ENCODE peak calls at places on chromosomes 4 and X, in four cellular contexts. G, M, S and E are unnamed samples.

GRCh38 chrX:113384628-113385027 is 544.0 kb upstream of the AMOT start:
- DNase-seq in M (no peak), G (no peak), S (no peak), E (no peak)

GRCh38 chr4:6198278-6198677 is 2.1 kb downstream of the JAKMIP1 start:
- DNase-seq in M (no peak), S (no peak), G (no peak), E (no peak)

GRCh38 chr4:153114771-153115321 is 89.4 kb upstream of the TRIM2 start:
- DNase-seq in M (peak; percentile 69), S (no peak), G (no peak), E (no peak)

GRCh38 chr4:23894021-23894420 is 4.2 kb upstream of the PPARGC1A start:
- DNase-seq in S (no peak), G (no peak), M (no peak), E (no peak)

GRCh38 chr4:173057442-173057841 is 111.2 kb upstream of the GALNT7 start:
- DNase-seq in M (no peak), G (no peak), S (no peak), E (no peak)

GRCh38 chr4:153061971-153062370 is 125.8 kb downstream of the FHDC1 start:
- DNase-seq in M (no peak), G (no peak), S (no peak), E (no peak)

GRCh38 chr4:98433608-98434198 is 172.5 kb downstream of the RAP1GDS1 start:
- DNase-seq in G (no peak), S (no peak), M (no peak), E (no peak)

GRCh38 chr4:173547889-173548288 is 17.9 kb upstream of the HAND2 start:
- DNase-seq in M (no peak), G (no peak), S (no peak), E (no peak)

GRCh38 chr4:38819569-38819968 is 15.0 kb upstream of the TLR1 start:
- DNase-seq in S (no peak), G (no peak), M (no peak), E (no peak)

GRCh38 chr4:13537011-13537831 is 7.1 kb downstream of the NKX3-2 start:
- DNase-seq in M (no peak), G (peak; percentile 3), S (no peak), E (no peak)

GRCh38 chr4:1009647-1010521 is 1.5 kb upstream of the FGFRL1 start:
- DNase-seq in S (no peak), M (no peak), G (peak; percentile 79), E (no peak)

DNA sequence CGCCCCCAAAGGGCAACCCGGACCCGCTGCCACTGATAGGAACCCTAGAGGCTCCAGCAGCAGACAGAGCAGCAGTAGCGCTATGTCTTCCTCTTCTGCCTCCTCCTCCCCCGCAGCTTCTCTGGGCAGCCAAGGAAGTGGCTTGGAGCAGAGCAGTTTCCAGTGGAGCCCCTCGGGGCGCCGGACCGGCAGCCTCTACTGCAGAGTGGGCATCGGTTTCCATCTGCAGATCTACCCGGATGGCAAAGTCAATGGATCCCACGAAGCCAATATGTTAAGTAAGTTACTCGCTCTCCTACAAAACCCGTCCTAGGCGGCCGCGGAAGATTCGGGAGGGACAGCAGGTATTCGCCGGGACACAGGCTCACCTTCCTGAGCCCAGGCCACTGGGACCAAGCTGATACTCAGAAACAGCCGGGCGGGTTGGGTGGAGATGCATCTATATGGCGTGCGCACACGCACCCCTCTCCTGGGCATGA is 477 bp downstream of the FGF5 start:
- DNase-seq in M (no peak), S (no peak), G (peak; percentile 31), E (no peak)
- TF ChIP-seq ZNF274 in M (no peak), S (no peak), G (no peak), E (no peak)

DNA sequence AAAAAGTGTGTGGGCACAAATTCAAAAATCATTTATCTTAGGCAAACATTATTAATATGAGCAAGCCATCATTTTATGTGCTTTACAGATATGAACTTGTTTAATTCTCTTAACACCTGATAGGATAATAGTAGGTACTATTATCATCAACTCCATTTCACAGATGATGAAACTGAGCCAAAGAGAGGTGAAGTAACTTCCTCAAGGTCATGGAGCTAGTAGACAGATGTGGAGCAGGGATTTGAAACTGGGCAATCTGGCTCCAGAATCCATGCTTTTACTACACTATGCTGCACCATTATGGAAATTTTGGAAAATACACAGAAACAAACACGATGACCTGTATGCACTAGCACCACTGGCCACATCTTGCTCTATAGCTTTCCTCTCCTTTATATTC is 1.0 kb upstream of the PIN4 start:
- DNase-seq in M (no peak), G (no peak), S (no peak), E (no peak)
- H3K9ac ChIP-seq in M (peak overlapping the region; percentile 77), G (no peak overlapping the region), S (no peak overlapping the region), E (peak overlapping the region; percentile 59)

DNA sequence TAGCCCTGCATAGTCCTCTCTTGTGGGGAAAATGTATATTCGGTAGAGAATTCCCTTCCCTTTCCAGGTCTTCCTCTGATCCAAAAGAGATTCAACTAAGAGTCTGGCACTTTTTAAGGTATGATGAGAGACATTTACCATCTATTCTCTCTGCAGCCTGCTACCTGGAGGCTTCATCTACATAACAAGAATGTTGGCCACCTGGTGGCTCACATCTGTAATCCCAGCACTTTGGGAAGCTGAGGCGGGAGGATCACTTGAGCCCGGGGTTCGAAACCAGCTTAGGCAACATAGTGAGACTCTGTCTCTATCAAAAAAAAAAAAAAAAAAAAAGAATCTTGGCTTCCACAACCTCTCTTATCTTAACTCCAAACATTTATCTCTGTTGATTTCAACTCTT is 40.4 kb upstream of the NOCT start:
- DNase-seq in S (no peak), M (no peak), G (no peak), E (peak; percentile 13)
- TF ChIP-seq YY1 in S (no peak), M (no peak), G (no peak), E (no peak)

GRCh38 chr4:31793907-31794306 is 1073.7 kb downstream of the PCDH7 start:
- DNase-seq in S (no peak), M (no peak), G (no peak), E (no peak)
- TF ChIP-seq ZNF274 in S (no peak), M (no peak), G (no peak), E (no peak)

DNA sequence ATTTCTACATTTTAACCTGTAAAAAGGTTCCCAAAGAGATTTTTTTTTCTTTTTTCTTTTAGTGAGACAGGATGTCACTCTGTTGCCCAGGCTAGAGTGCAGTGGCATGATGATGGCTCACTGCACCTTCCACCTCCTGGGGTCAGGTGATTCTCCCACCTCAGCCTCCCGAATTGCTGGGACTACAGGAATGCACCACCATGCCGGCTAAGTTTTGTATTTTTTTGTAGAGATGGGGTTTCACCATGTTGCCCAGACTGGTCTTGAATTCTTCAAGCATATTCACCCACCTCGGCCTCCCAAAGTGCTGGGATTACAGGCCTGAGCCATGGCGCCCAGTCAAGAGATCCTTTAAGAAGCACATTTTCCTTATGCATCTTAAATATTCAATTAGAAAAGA is 12.6 kb downstream of the RHOH start:
- DNase-seq in G (no peak), S (no peak), M (no peak), E (no peak)
- H3K9ac ChIP-seq in G (peak overlapping the region; percentile 36), S (no peak overlapping the region), M (no peak overlapping the region), E (no peak overlapping the region)

GRCh38 chrX:31036895-31037294 is 34.9 kb downstream of the FTHL17 start:
- DNase-seq in G (peak; percentile 28), M (peak; percentile 6), S (no peak), E (no peak)

GRCh38 chrX:31038585-31039326 is 33.1 kb downstream of the FTHL17 start:
- DNase-seq in M (no peak), S (no peak), G (peak; percentile 10), E (peak; percentile 13)

DNA sequence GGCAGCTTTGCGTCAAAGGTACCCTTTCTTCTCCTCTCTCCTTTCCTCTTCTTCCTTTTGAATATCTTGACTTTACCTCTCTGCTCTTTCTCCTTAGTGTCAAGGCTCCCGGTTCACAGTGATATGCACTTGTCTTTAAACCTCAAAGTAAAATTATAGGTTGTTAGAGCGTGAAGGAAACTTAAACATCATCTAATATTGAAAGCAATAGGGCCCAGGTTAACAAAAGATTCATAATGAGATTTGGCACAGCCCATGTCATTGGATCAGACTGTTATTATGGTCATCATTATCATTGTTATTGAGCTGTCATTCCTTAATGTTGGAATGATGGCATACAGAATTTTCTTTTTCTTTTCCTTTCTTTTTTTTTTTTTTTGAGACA is 32.5 kb downstream of the FTHL17 start:
- DNase-seq in G (no peak), S (no peak), M (no peak), E (no peak)
- TF ChIP-seq YY1 in G (no peak), S (no peak), M (no peak), E (no peak)